ENCODE peak calls at places on chromosomes 3 and 15, in five cellular contexts. Z is stimulated activated CD4-positive, alpha-beta T cell treated with anti-CD3 and anti-CD28 coated beads, TNF-alpha, amount 100 ng/mL, for 1 hour; R is dermis blood vessel endothelial cell; N is SJSA1; A is Calu3. T is an unnamed sample.

GRCh38 chr15:78247895-78248294 is 13.5 kb upstream of the ACSBG1 start:
- DNase-seq in Z (no peak), R (no peak), N (no peak), A (no peak), T (no peak)

GRCh38 chr3:5347486-5347885 is 160.0 kb downstream of the EDEM1 start:
- DNase-seq in Z (no peak), R (no peak), N (no peak), A (no peak), T (no peak)

GRCh38 chr15:88090406-88091085 is 166.0 kb downstream of the NTRK3 start:
- DNase-seq in Z (no peak), R (no peak), N (no peak), A (no peak), T (no peak)

GRCh38 chr3:139329364-139329850 is 14.4 kb upstream of the MRPS22 start:
- DNase-seq in Z (peak), R (peak), N (peak), A (peak), T (peak)

GRCh38 chr3:97772926-97773325 is 8.4 kb downstream of the ARL6 start:
- DNase-seq in Z (no peak), R (peak), N (no peak), A (no peak), T (no peak)

GRCh38 chr3:112131111-112131510 is 1.9 kb downstream of the GCSAM start:
- DNase-seq in Z (no peak), R (no peak), N (no peak), A (no peak), T (no peak)

GRCh38 chr15:75650908-75651809 is 3.4 kb downstream of the SNX33 start:
- DNase-seq in Z (no peak), R (peak), N (no peak), A (no peak), T (no peak)

GRCh38 chr3:96213393-96213792 is 601.0 kb upstream of the EPHA6 start:
- DNase-seq in Z (no peak), R (no peak), N (no peak), A (no peak), T (no peak)

GRCh38 chr15:68420186-68420684 is 11.7 kb downstream of the ITGA11 start:
- DNase-seq in Z (no peak), R (no peak), N (peak), A (no peak), T (no peak)

GRCh38 chr15:100981086-100981485 is 61.9 kb downstream of the LRRK1 start:
- DNase-seq in Z (no peak), R (no peak), N (no peak), A (no peak), T (no peak)

GRCh38 chr15:100113351-100114075 is 228.3 kb downstream of the ADAMTS17 start:
- DNase-seq in Z (no peak), R (no peak), N (no peak), A (no peak), T (no peak)

GRCh38 chr3:133408961-133409360 is 9.1 kb downstream of the BFSP2 start:
- DNase-seq in Z (no peak), R (no peak), N (peak), A (no peak), T (no peak)

GRCh38 chr3:141710888-141711616 is 27.0 kb upstream of the RNF7 start:
- DNase-seq in Z (no peak), R (peak), N (no peak), A (no peak), T (no peak)

T was measured in NCI-H2171.